ENCODE peak calls at places on chromosomes 5 and 9, in seven cellular contexts. One of them, this sample, is unnamed.

GRCh38 chr9:134357631-134358025 is 31.4 kb downstream of the RXRA start:
- DNase-seq in HT-29: no peak
- DNase-seq in naive thymus-derived CD4-positive, alpha-beta T cell: no peak
- DNase-seq in HEK293T: no peak
- DNase-seq in skeletal muscle cell: no peak
- DNase-seq in NCI-H774: no peak
- DNase-seq in activated effector memory CD4-positive, alpha-beta T cell treated with Interleukin-2 at 50 U/mL for 16 hours: no peak
- DNase-seq in this sample: no peak

GRCh38 chr9:7011395-7012067 is 253.8 kb downstream of the KDM4C start:
- DNase-seq in NCI-H774: no peak
- DNase-seq in skeletal muscle cell: no peak
- DNase-seq in HEK293T: no peak
- DNase-seq in activated effector memory CD4-positive, alpha-beta T cell treated with Interleukin-2 at 50 U/mL for 16 hours: no peak
- DNase-seq in naive thymus-derived CD4-positive, alpha-beta T cell: no peak
- DNase-seq in HT-29: no peak
- DNase-seq in this sample: peak; percentile 91

GRCh38 chr5:126454081-126454480 is 30.9 kb downstream of the GRAMD2B start:
- DNase-seq in activated effector memory CD4-positive, alpha-beta T cell treated with Interleukin-2 at 50 U/mL for 16 hours: no peak
- DNase-seq in HT-29: no peak
- DNase-seq in naive thymus-derived CD4-positive, alpha-beta T cell: no peak
- DNase-seq in skeletal muscle cell: no peak
- DNase-seq in NCI-H774: no peak
- DNase-seq in HEK293T: no peak
- DNase-seq in this sample: no peak

GRCh38 chr9:38681747-38682227 is 38.1 kb downstream of the FAM240B start:
- DNase-seq in HT-29: peak; percentile 9
- DNase-seq in activated effector memory CD4-positive, alpha-beta T cell treated with Interleukin-2 at 50 U/mL for 16 hours: no peak
- DNase-seq in naive thymus-derived CD4-positive, alpha-beta T cell: no peak
- DNase-seq in NCI-H774: no peak
- DNase-seq in HEK293T: no peak
- DNase-seq in skeletal muscle cell: peak; percentile 68
- DNase-seq in this sample: no peak

GRCh38 chr5:67528953-67529352 is 332.4 kb upstream of the CD180 start:
- DNase-seq in HEK293T: no peak
- DNase-seq in activated effector memory CD4-positive, alpha-beta T cell treated with Interleukin-2 at 50 U/mL for 16 hours: no peak
- DNase-seq in NCI-H774: no peak
- DNase-seq in skeletal muscle cell: no peak
- DNase-seq in HT-29: no peak
- DNase-seq in naive thymus-derived CD4-positive, alpha-beta T cell: no peak
- DNase-seq in this sample: no peak

GRCh38 chr9:112174965-112175795 is at the start of gene SUSD1:
- DNase-seq in activated effector memory CD4-positive, alpha-beta T cell treated with Interleukin-2 at 50 U/mL for 16 hours: peak; percentile 34
- DNase-seq in skeletal muscle cell: no peak
- DNase-seq in HT-29: peak; percentile 58
- DNase-seq in HEK293T: peak; percentile 51
- DNase-seq in NCI-H774: peak; percentile 43
- DNase-seq in naive thymus-derived CD4-positive, alpha-beta T cell: peak; percentile 9
- DNase-seq in this sample: peak; percentile 37

GRCh38 chr5:72956324-72957140 is 691 bp downstream of the FCHO2 start:
- DNase-seq in naive thymus-derived CD4-positive, alpha-beta T cell: peak; percentile 5
- DNase-seq in HT-29: peak; percentile 64
- DNase-seq in activated effector memory CD4-positive, alpha-beta T cell treated with Interleukin-2 at 50 U/mL for 16 hours: no peak
- DNase-seq in NCI-H774: peak; percentile 31
- DNase-seq in skeletal muscle cell: no peak
- DNase-seq in HEK293T: peak; percentile 56
- DNase-seq in this sample: peak; percentile 53

GRCh38 chr9:30075451-30076199 is 2308.8 kb upstream of the ACO1 start:
- DNase-seq in NCI-H774: no peak
- DNase-seq in HT-29: no peak
- DNase-seq in HEK293T: no peak
- DNase-seq in naive thymus-derived CD4-positive, alpha-beta T cell: no peak
- DNase-seq in skeletal muscle cell: no peak
- DNase-seq in activated effector memory CD4-positive, alpha-beta T cell treated with Interleukin-2 at 50 U/mL for 16 hours: no peak
- DNase-seq in this sample: no peak

GRCh38 chr9:105050296-105050695 is 122.3 kb upstream of the ABCA1 start:
- DNase-seq in NCI-H774: no peak
- DNase-seq in naive thymus-derived CD4-positive, alpha-beta T cell: no peak
- DNase-seq in skeletal muscle cell: no peak
- DNase-seq in activated effector memory CD4-positive, alpha-beta T cell treated with Interleukin-2 at 50 U/mL for 16 hours: no peak
- DNase-seq in HEK293T: no peak
- DNase-seq in HT-29: no peak
- DNase-seq in this sample: no peak